ENCODE peak calls at places on chromosome 20, in four cellular contexts. R, Y, T and V are unnamed samples.

GRCh38 chr20:40777653-40778052 is 88.6 kb upstream of the MAFB start:
- DNase-seq in T (no peak), R (no peak), Y (no peak), V (no peak)

GRCh38 chr20:61442075-61442670 is 190.1 kb downstream of the CDH4 start:
- DNase-seq in Y (no peak), T (peak; percentile 35), R (no peak), V (no peak)

GRCh38 chr20:37564388-37565133 is 36.9 kb upstream of the BLCAP start:
- DNase-seq in T (no peak), Y (peak; percentile 83), R (peak; percentile 52), V (peak; percentile 83)

GRCh38 chr20:39865446-39865845 is 823.6 kb downstream of the MAFB start:
- DNase-seq in Y (no peak), R (no peak), T (no peak), V (no peak)

GRCh38 chr20:33601861-33602260 is 60.3 kb upstream of the C20orf144 start:
- DNase-seq in T (no peak), Y (no peak), R (no peak), V (no peak)

GRCh38 chr20:57620274-57620990 is at the start of gene ZBP1:
- DNase-seq in Y (no peak), R (no peak), T (no peak), V (no peak)

GRCh38 chr20:17995967-17996819 is 27.4 kb downstream of the MGME1 start:
- DNase-seq in R (peak; percentile 56), T (peak; percentile 47), Y (no peak), V (no peak)

GRCh38 chr20:62387219-62387913 is 463 bp downstream of the RPS21 start:
- DNase-seq in Y (no peak), T (no peak), R (no peak), V (no peak)

GRCh38 chr20:33650753-33651561 is 11.2 kb upstream of the C20orf144 start:
- DNase-seq in T (no peak), Y (no peak), R (no peak), V (no peak)

GRCh38 chr20:41716436-41716835 is 98.3 kb upstream of the CHD6 start:
- DNase-seq in T (no peak), R (no peak), Y (no peak), V (no peak)

DNA sequence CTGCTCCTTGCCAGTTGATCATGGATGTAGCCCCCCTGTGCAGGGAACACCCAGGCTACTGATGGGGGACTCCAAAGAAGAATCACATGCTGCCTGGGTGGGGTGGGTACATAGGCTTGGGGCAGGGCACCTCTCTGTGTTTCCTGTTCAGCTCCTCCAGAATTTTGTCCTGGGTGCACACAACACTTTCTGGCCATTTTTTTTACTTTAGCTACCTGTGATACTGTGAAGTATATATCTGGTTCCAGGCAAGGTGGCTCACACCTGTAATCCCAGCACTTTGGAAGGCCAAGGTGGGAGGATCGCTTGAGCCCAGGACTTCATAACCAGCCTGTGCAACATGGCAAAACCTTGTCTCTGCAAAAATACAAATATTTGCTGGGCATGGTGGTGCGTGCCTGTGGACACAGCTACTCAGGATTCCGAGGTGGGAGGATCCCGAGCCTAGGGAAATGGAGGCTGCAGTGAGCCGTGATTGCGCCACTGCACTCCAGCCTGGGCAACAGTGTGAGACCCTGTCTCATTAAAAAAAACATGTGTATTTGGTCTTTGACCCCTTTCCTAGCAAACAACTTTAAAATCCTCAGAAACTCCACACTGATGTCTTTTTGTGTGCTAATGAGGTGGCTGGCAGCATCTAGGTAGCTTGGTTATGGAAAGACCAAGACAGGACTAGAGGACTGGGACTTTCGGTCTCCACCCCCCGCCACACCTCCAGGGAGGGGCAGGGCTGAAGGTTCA is 14.1 kb downstream of the SLC4A11 start:
- DNase-seq in T (no peak), Y (no peak), R (no peak), V (no peak)
- TF ChIP-seq CTCF in T (no peak), Y (no peak), R (no peak), V (no peak)

GRCh38 chr20:44610313-44610965 is 28.1 kb downstream of the PKIG start:
- DNase-seq in T (no peak), Y (no peak), R (no peak), V (no peak)

GRCh38 chr20:44609006-44609510 is 26.7 kb downstream of the PKIG start:
- DNase-seq in R (peak; percentile 12), T (no peak), Y (no peak), V (peak; percentile 48)

GRCh38 chr20:44613575-44613974 is 31.2 kb downstream of the PKIG start:
- DNase-seq in Y (no peak), R (no peak), T (no peak), V (no peak)

GRCh38 chr20:44606725-44607441 is 24.5 kb downstream of the PKIG start:
- DNase-seq in T (no peak), Y (no peak), R (no peak), V (no peak)

GRCh38 chr20:44609511-44610312 is 27.3 kb downstream of the PKIG start:
- DNase-seq in Y (peak; percentile 95), T (peak; percentile 65), R (peak; percentile 95), V (peak; percentile 94)
- TF ChIP-seq CTCF in Y (peak; percentile 97), T (peak; percentile 99), R (peak; percentile 99), V (peak; percentile 77)

GRCh38 chr20:50713677-50714101 is 17.7 kb upstream of the PARD6B start:
- DNase-seq in R (peak; percentile 70), T (no peak), Y (no peak), V (no peak)
- TF ChIP-seq CTCF in R (peak; percentile 29), T (peak; percentile 31), Y (no peak), V (no peak)

GRCh38 chr20:1881240-1881835 is 13.9 kb upstream of the SIRPA start:
- DNase-seq in Y (no peak), T (no peak), R (peak; percentile 41), V (no peak)
- TF ChIP-seq CTCF in Y (no peak), T (no peak), R (no peak), V (no peak)

GRCh38 chr20:59526242-59527225 is 77.8 kb upstream of the PHACTR3 start:
- DNase-seq in T (no peak), R (no peak), Y (no peak), V (no peak)

GRCh38 chr20:59520814-59521213 is 83.5 kb upstream of the PHACTR3 start:
- DNase-seq in R (no peak), T (no peak), Y (no peak), V (no peak)

GRCh38 chr20:59525500-59526241 is 78.7 kb upstream of the PHACTR3 start:
- DNase-seq in Y (peak; percentile 87), R (peak; percentile 71), T (no peak), V (peak; percentile 88)
- TF ChIP-seq CTCF in Y (peak; percentile 88), R (peak; percentile 90), T (peak; percentile 69), V (peak; percentile 93)

DNA sequence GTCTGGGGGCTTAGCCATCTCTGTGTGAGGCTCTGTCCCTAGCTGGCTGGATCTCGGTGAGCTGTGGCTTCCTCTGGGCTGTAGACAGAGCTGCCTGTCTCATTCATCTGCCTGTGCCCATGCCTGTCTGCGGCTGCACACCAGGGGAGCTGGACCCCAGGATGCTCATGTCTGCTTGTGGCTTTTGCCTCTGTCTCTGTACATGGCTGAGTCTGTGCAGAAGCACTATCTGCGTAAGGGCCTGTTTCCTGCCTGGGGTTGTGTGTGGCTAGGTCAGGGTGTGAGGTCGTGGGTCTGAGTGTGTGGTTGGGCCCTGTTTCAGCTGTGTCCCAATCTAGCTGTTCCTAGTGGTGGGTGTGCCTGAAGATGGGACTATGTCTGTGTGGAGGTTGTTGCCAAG is 68.2 kb downstream of the CDH22 start:
- DNase-seq in R (no peak), Y (no peak), T (no peak), V (no peak)
- TF ChIP-seq CTCF in R (no peak), Y (no peak), T (no peak), V (no peak)

GRCh38 chr20:44449864-44450263 is 25.8 kb upstream of the TTPAL start:
- DNase-seq in R (no peak), Y (no peak), T (no peak), V (no peak)

GRCh38 chr20:44450279-44450937 is 25.3 kb upstream of the TTPAL start:
- DNase-seq in Y (no peak), R (no peak), T (no peak), V (no peak)

GRCh38 chr20:44446111-44446722 is 29.5 kb upstream of the TTPAL start:
- DNase-seq in Y (no peak), T (no peak), R (no peak), V (no peak)

GRCh38 chr20:44448753-44449546 is 26.7 kb upstream of the TTPAL start:
- DNase-seq in R (no peak), Y (peak; percentile 31), T (no peak), V (peak; percentile 25)

DNA sequence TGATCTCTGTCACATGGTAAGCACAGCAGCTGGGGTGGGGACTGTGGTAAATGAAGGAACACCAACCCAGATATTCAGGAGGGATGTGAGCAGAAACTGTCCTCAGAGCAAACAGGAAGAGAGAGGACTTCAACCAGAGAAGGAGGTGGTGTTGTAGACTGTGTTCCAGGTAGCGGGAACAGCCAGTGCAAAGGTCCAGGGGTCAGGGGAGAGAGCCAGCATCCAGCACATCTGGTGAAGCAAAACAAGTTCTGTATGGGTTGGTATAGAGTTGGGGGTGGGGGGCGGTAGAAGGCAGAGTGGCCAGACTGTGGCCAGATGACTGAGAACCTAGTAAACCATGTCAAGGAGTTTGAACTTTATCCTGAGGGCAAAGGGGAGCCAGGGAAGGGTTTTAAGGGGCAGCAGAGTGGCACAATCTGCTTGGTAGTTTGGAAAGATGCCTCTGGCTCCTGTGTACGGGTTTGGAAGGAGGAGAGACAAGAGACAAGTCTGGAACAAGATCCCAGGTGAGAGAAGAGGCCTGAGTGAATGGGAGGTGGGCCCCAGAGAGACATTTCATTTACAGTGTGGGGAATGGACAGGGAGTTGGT is 27.8 kb upstream of the TTPAL start:
- DNase-seq in Y (no peak), R (no peak), T (no peak), V (no peak)
- TF ChIP-seq CTCF in Y (no peak), R (no peak), T (no peak), V (no peak)